ENCODE peak calls at places on chromosomes 16 and 17, in eight cellular contexts. J is ovary; G is CD4-positive, alpha-beta memory T cell; B is LNCaP clone FGC; U is foreskin fibroblast; R is tibial nerve; N is hepatocyte; C is heart right ventricle. P is an unnamed sample.
A peak's percentile ranks its signal among the peaks of the same experiment; 100 is the strongest.

GRCh38 chr16:29729116-29729521 is 16.7 kb downstream of the C16orf54 start:
- DNase-seq in B (peak; percentile 6), N (peak; percentile 63), C (no peak), R (no peak), G (no peak), U (peak; percentile 30), J (no peak), P (no peak)

GRCh38 chr16:29318037-29318436 is 88.5 kb downstream of the NPIPB11 start:
- DNase-seq in N (no peak), R (no peak), B (no peak), J (no peak), U (no peak), G (no peak), C (no peak), P (no peak)

GRCh38 chr16:55437627-55438026 is 41.4 kb upstream of the MMP2 start:
- DNase-seq in C (no peak), R (peak; percentile 45), N (no peak), J (no peak), U (peak; percentile 21), G (no peak), B (no peak), P (peak; percentile 0)

GRCh38 chr17:61160789-61161440 is 238.7 kb upstream of the TBX2 start:
- DNase-seq in G (no peak), N (no peak), J (no peak), R (no peak), U (no peak), B (no peak), C (no peak), P (no peak)

GRCh38 chr17:80596760-80597608 is 52.3 kb downstream of the RPTOR start:
- DNase-seq in C (no peak), N (no peak), R (no peak), J (no peak), U (no peak), G (no peak), B (no peak), P (no peak)

GRCh38 chr16:58114827-58115825 is 14.1 kb downstream of the CFAP20 start:
- DNase-seq in G (no peak), U (no peak), R (no peak), N (peak; percentile 58), C (no peak), B (peak; percentile 57), J (no peak), P (no peak)

GRCh38 chr16:86942469-86943175 is 364.3 kb downstream of the FOXL1 start:
- DNase-seq in C (no peak), G (no peak), J (no peak), B (no peak), N (no peak), U (peak; percentile 57), R (no peak), P (no peak)

GRCh38 chr16:27729516-27730304 is 179.8 kb downstream of the KATNIP start:
- DNase-seq in G (no peak), N (no peak), B (no peak), J (no peak), C (no peak), R (peak; percentile 17), U (no peak), P (no peak)

GRCh38 chr17:64019486-64020067 is 856 bp downstream of the ICAM2 start:
- DNase-seq in G (peak; percentile 69), J (no peak), U (no peak), B (no peak), C (no peak), R (no peak), N (no peak), P (no peak)

GRCh38 chr17:64016974-64017373 is 3.5 kb downstream of the ICAM2 start:
- DNase-seq in U (no peak), C (no peak), J (no peak), G (no peak), N (no peak), B (no peak), R (no peak), P (no peak)

GRCh38 chr17:64017381-64017980 is 3.0 kb downstream of the ICAM2 start:
- DNase-seq in N (no peak), G (no peak), C (no peak), R (no peak), B (no peak), U (no peak), J (no peak), P (no peak)

GRCh38 chr17:64022631-64023063 is 2.2 kb upstream of the ICAM2 start:
- DNase-seq in G (no peak), U (no peak), R (no peak), N (no peak), C (no peak), J (no peak), B (no peak), P (no peak)

GRCh38 chr17:64020068-64020766 is at the start of gene ICAM2:
- DNase-seq in J (no peak), R (peak; percentile 54), N (no peak), G (peak; percentile 99), U (no peak), C (peak; percentile 63), B (no peak), P (no peak)
- H3K4me3 ChIP-seq in J (peak within 1 kb of the TSS; percentile 22), R (peak within 1 kb of the TSS; percentile 28), N (no peak within 1 kb of the TSS), G (peak within 1 kb of the TSS; percentile 93), U (peak within 1 kb of the TSS; percentile 23), C (peak within 1 kb of the TSS; percentile 58), B (no peak within 1 kb of the TSS), P (peak within 1 kb of the TSS; percentile 23)

GRCh38 chr17:38578229-38578628 is 27.5 kb downstream of the SRCIN1 start:
- DNase-seq in B (no peak), R (no peak), C (no peak), J (no peak), U (no peak), N (no peak), G (peak; percentile 21), P (no peak)

GRCh38 chr17:38578641-38579480 is 26.9 kb downstream of the SRCIN1 start:
- DNase-seq in J (no peak), U (no peak), N (no peak), B (no peak), G (peak; percentile 27), C (no peak), R (no peak), P (no peak)

GRCh38 chr17:38575781-38576180 is 30.0 kb downstream of the SRCIN1 start:
- DNase-seq in B (no peak), C (no peak), U (no peak), J (no peak), R (no peak), G (peak; percentile 16), N (no peak), P (no peak)

GRCh38 chr17:38577244-38577643 is 28.5 kb downstream of the SRCIN1 start:
- DNase-seq in J (no peak), C (no peak), U (no peak), R (no peak), N (no peak), B (no peak), G (no peak), P (no peak)

GRCh38 chr17:38577645-38578173 is 28.0 kb downstream of the SRCIN1 start:
- DNase-seq in R (no peak), N (no peak), B (no peak), J (no peak), U (no peak), G (peak; percentile 13), C (no peak), P (no peak)
- H3K4me3 ChIP-seq in R (no peak overlapping the region), N (no peak overlapping the region), B (no peak overlapping the region), J (no peak overlapping the region), U (no peak overlapping the region), G (no peak overlapping the region), C (no peak overlapping the region), P (no peak overlapping the region)

GRCh38 chr16:23757937-23758619 is 3.3 kb downstream of the CHP2 start:
- DNase-seq in B (no peak), R (no peak), N (no peak), U (no peak), C (no peak), G (no peak), J (no peak), P (no peak)

GRCh38 chr16:23755484-23755809 is 621 bp downstream of the CHP2 start:
- DNase-seq in C (no peak), N (no peak), U (no peak), R (no peak), B (no peak), G (no peak), J (no peak), P (no peak)

GRCh38 chr16:23753908-23754593 is 775 bp upstream of the CHP2 start:
- DNase-seq in C (no peak), N (no peak), G (no peak), U (no peak), B (no peak), R (no peak), J (no peak), P (no peak)

GRCh38 chr16:23757116-23757515 is 2.3 kb downstream of the CHP2 start:
- DNase-seq in J (no peak), R (no peak), U (no peak), C (no peak), G (no peak), N (no peak), B (no peak), P (no peak)

DNA sequence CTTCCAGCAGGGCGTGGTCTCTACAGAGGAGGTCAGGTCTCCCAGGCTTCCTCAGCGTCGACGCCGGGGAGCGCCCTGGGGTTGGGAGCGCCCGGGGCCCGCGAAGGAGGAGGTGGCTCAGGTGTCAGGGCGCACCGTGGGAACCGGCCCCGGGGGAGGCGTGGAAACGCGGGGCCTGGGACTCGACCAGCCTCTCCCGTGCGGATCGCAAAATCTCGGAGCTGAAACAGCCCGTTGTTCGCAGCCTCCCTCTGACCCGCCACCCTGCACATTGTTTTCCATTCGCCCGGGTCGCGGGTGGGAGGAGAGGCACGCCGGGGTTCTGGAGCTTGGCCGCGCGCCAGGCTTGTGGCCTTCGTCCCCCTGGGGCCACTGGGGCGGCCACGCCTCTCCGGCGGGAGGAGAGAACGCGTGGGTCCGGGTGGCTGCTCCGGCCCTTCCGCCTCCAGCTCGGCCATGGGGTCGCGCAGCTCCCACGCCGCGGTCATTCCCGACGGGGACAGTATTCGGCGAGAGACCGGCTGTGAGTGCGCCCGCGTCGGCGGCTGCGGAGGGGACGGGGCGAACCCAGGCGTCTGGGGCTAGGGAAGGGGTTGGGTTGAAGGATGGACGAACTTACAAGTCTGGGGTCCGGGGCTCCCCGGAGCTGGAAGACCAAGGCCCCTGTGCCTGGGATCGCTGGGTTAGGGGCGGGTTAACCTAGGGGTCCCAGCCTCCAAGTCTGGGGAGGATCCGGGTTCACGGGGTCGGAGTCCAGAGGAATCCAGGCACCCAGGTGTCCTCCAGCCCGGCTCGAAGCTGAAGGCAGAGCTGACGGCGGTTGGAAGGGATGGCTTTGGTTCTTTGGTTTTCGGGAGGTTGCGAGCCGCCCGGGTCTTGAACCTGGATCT is at the start of gene CHP2:
- DNase-seq in U (no peak), R (no peak), G (no peak), J (no peak), B (no peak), N (peak; percentile 32), C (peak; percentile 44), P (no peak)
- H3K4me3 ChIP-seq in U (no peak within 1 kb of the TSS), R (peak within 1 kb of the TSS; percentile 29), G (no peak within 1 kb of the TSS), J (peak within 1 kb of the TSS; percentile 22), B (no peak within 1 kb of the TSS), N (no peak within 1 kb of the TSS), C (peak within 1 kb of the TSS; percentile 35), P (peak within 1 kb of the TSS; percentile 7)

DNA sequence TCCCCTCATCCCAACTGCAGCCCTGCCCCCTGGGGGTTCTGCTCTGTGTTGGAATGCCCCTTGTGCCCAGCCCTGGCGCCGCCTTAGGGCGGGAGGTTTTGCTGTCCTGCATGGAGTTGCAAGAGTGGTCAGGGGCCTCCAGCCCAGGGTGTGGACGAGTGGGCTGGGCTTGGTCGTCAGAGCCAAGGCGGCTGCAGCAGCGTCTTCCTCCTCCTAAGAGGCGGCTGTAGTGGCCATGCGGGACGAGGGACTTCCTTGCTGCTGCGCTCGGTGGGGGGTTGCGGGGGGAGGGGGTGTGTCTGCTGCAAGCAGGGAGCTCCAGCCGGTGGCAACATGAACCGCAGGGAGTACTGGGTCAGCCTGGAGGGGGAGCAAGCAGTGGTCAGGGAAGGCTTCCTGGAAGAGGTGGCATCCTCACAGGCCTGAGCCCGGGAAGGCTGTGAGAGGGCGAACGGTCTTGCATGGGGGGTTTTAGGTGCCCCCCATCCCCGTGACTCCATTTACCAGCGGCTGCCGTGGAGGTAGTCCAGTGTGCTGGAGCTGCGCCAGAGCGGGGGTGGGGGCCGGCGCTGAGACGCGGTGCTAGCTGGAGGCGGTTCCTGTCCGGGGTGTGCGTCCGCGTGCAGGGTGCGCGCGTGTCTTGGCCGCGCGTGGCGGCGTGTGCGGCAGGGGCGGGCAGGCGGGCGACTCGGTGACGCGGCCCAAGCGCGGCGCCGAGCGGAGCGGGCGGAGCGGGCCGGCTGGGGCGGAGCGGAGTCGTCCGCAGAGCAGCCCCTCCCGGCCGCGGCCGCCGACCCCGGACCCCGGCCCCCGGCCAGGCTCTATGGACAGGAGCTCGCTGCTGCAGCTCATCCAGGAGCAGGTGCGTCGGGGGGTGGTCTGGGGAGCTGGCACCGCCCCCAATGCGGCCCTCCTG is at the start of gene RHBDL1:
- DNase-seq in R (no peak), J (no peak), B (no peak), U (no peak), G (no peak), N (peak; percentile 56), C (peak; percentile 61), P (no peak)
- H3K4me3 ChIP-seq in R (no peak within 1 kb of the TSS), J (peak within 1 kb of the TSS; percentile 18), B (no peak within 1 kb of the TSS), U (peak within 1 kb of the TSS; percentile 53), G (no peak within 1 kb of the TSS), N (peak within 1 kb of the TSS; percentile 36), C (peak within 1 kb of the TSS; percentile 40), P (peak within 1 kb of the TSS; percentile 43)

P was measured in skeletal muscle cell.